ENCODE peak calls at places on chromosomes 2 and 18, in four cellular contexts. Y is activated naive CD4-positive, alpha-beta T cell; M is mesothelial cell of epicardium; H is neural crest cell. C is an unnamed sample.

GRCh38 chr2:201904529-201905420 is 98.4 kb downstream of the CDK15 start:
- DNase-seq in M (no peak), H (no peak), Y (no peak), C (peak)

GRCh38 chr18:56576826-56577573 is 61.4 kb downstream of the TXNL1 start:
- DNase-seq in H (no peak), Y (no peak), M (no peak), C (no peak)

GRCh38 chr2:217459675-217460405 is 543.0 kb downstream of the TNS1 start:
- DNase-seq in M (no peak), Y (no peak), H (no peak), C (no peak)

GRCh38 chr18:49766646-49767045 is 46.7 kb downstream of the ACAA2 start:
- DNase-seq in Y (no peak), H (no peak), M (no peak), C (no peak)

GRCh38 chr2:104250635-104251034 is 603.3 kb upstream of the POU3F3 start:
- DNase-seq in M (no peak), H (no peak), Y (no peak), C (no peak)

GRCh38 chr2:12949406-12949805 is 232.7 kb downstream of the TRIB2 start:
- DNase-seq in H (no peak), Y (no peak), M (no peak), C (no peak)

GRCh38 chr2:162037028-162037795 is 36.8 kb downstream of the DPP4 start:
- DNase-seq in H (no peak), Y (no peak), M (no peak), C (no peak)

GRCh38 chr2:222973237-222973636 is 78.8 kb upstream of the KCNE4 start:
- DNase-seq in H (no peak), M (no peak), Y (no peak), C (no peak)